ENCODE peak calls at places on chromosome 11, in five cellular contexts. N is NCI-H1436, Q is neural crest cell, U is WERI-Rb-1, M is Daoy. B is an unnamed sample.

GRCh38 chr11:27740362-27741024 is 40.2 kb upstream of the BDNF start:
- DNase-seq in N (no peak), Q (no peak), U (no peak), M (no peak), B (no peak)

GRCh38 chr11:108518581-108518980 is 20.4 kb upstream of the POGLUT3 start:
- DNase-seq in N (no peak), Q (no peak), U (no peak), M (no peak), B (no peak)

GRCh38 chr11:17277024-17277584 is 565 bp downstream of the NUCB2 start:
- DNase-seq in N (no peak), Q (no peak), U (no peak), M (peak), B (peak)

GRCh38 chr11:55607545-55607944 is at the start of gene OR4C11:
- DNase-seq in N (no peak), Q (no peak), U (no peak), M (no peak), B (no peak)

GRCh38 chr11:26134481-26135355 is 197.2 kb upstream of the ANO3 start:
- DNase-seq in N (peak), Q (peak), U (peak), M (no peak), B (no peak)

GRCh38 chr11:126202646-126203359 is 8.6 kb downstream of the RPUSD4 start:
- DNase-seq in N (no peak), Q (no peak), U (no peak), M (no peak), B (no peak)

GRCh38 chr11:4025248-4025956 is 69.2 kb upstream of the RRM1 start:
- DNase-seq in N (no peak), Q (no peak), U (no peak), M (no peak), B (peak)

GRCh38 chr11:11450744-11451362 is 97.8 kb upstream of the CSNK2A3 start:
- DNase-seq in N (no peak), Q (no peak), U (no peak), M (no peak), B (peak)

GRCh38 chr11:46253258-46254134 is 24.0 kb upstream of the CREB3L1 start:
- DNase-seq in N (no peak), Q (no peak), U (no peak), M (no peak), B (no peak)

GRCh38 chr11:110433393-110434333 is 3.9 kb downstream of the FDX1 start:
- DNase-seq in N (no peak), Q (no peak), U (no peak), M (peak), B (no peak)

GRCh38 chr11:31804439-31805036 is 6.6 kb downstream of the PAX6 start:
- DNase-seq in N (no peak), Q (peak), U (no peak), M (no peak), B (peak)

GRCh38 chr11:20488352-20488751 is 100.8 kb downstream of the PRMT3 start:
- DNase-seq in N (peak), Q (no peak), U (peak), M (no peak), B (peak)

GRCh38 chr11:15202626-15203025 is 87.9 kb downstream of the INSC start:
- DNase-seq in N (no peak), Q (no peak), U (no peak), M (no peak), B (no peak)

GRCh38 chr11:62880231-62880802 is 379 bp upstream of the SLC3A2 start:
- DNase-seq in N (no peak), Q (peak), U (no peak), M (peak), B (peak)

GRCh38 chr11:105588001-105588400 is 21.9 kb upstream of the GRIA4 start:
- DNase-seq in N (no peak), Q (no peak), U (no peak), M (peak), B (peak)

GRCh38 chr11:35785287-35786167 is 123.0 kb downstream of the TRIM44 start:
- DNase-seq in N (no peak), Q (no peak), U (no peak), M (no peak), B (no peak)

GRCh38 chr11:100695911-100696310 is 8.8 kb downstream of the ARHGAP42 start:
- DNase-seq in N (no peak), Q (no peak), U (no peak), M (no peak), B (no peak)

GRCh38 chr11:37061426-37061825 is 463.4 kb upstream of the RAG2 start:
- DNase-seq in N (no peak), Q (no peak), U (no peak), M (no peak), B (no peak)

GRCh38 chr11:47325271-47326041 is 27.0 kb downstream of the MYBPC3 start:
- DNase-seq in N (no peak), Q (no peak), U (no peak), M (no peak), B (no peak)

B was measured in astrocyte.